ENCODE peak calls at places on chromosome 13, in six cellular contexts. One of them, this sample, is unnamed.
A peak's percentile ranks its signal among the peaks of the same experiment; 100 is the strongest.

GRCh38 chr13:40221460-40222201 is 444.8 kb downstream of the FOXO1 start:
- DNase-seq in NCI-H510A: no peak
- DNase-seq in stimulated activated CD8-positive, alpha-beta memory T cell treated with anti-CD3 and anti-CD28 coated beads, Interleukin-4, amount 100 ng/mL, for 48 hours: peak; percentile 45
- DNase-seq in neural progenitor cell: no peak
- DNase-seq in uterus: peak; percentile 38
- DNase-seq in stimulated activated effector memory CD8-positive, alpha-beta T cell treated with anti-CD3 and anti-CD28 coated beads, Interleukin-12 subunit alpha, Interleukin-12 subunit beta, amount 100 ng/mL, for 72 hours: no peak
- DNase-seq in this sample: no peak

GRCh38 chr13:101624210-101624922 is 171.9 kb downstream of the ITGBL1 start:
- DNase-seq in NCI-H510A: no peak
- DNase-seq in stimulated activated CD8-positive, alpha-beta memory T cell treated with anti-CD3 and anti-CD28 coated beads, Interleukin-4, amount 100 ng/mL, for 48 hours: no peak
- DNase-seq in neural progenitor cell: peak; percentile 6
- DNase-seq in uterus: no peak
- DNase-seq in stimulated activated effector memory CD8-positive, alpha-beta T cell treated with anti-CD3 and anti-CD28 coated beads, Interleukin-12 subunit alpha, Interleukin-12 subunit beta, amount 100 ng/mL, for 72 hours: no peak
- DNase-seq in this sample: no peak

GRCh38 chr13:30355405-30355741 is 48.0 kb upstream of the KATNAL1 start:
- DNase-seq in NCI-H510A: no peak
- DNase-seq in stimulated activated CD8-positive, alpha-beta memory T cell treated with anti-CD3 and anti-CD28 coated beads, Interleukin-4, amount 100 ng/mL, for 48 hours: peak; percentile 57
- DNase-seq in neural progenitor cell: peak; percentile 34
- DNase-seq in uterus: no peak
- DNase-seq in stimulated activated effector memory CD8-positive, alpha-beta T cell treated with anti-CD3 and anti-CD28 coated beads, Interleukin-12 subunit alpha, Interleukin-12 subunit beta, amount 100 ng/mL, for 72 hours: no peak
- DNase-seq in this sample: no peak

GRCh38 chr13:41942462-41943094 is 18.3 kb downstream of the VWA8 start:
- DNase-seq in NCI-H510A: no peak
- DNase-seq in stimulated activated CD8-positive, alpha-beta memory T cell treated with anti-CD3 and anti-CD28 coated beads, Interleukin-4, amount 100 ng/mL, for 48 hours: no peak
- DNase-seq in neural progenitor cell: peak; percentile 72
- DNase-seq in uterus: no peak
- DNase-seq in stimulated activated effector memory CD8-positive, alpha-beta T cell treated with anti-CD3 and anti-CD28 coated beads, Interleukin-12 subunit alpha, Interleukin-12 subunit beta, amount 100 ng/mL, for 72 hours: no peak
- DNase-seq in this sample: no peak

GRCh38 chr13:58619396-58620113 is 988.0 kb downstream of the PCDH17 start:
- DNase-seq in NCI-H510A: no peak
- DNase-seq in stimulated activated CD8-positive, alpha-beta memory T cell treated with anti-CD3 and anti-CD28 coated beads, Interleukin-4, amount 100 ng/mL, for 48 hours: no peak
- DNase-seq in neural progenitor cell: peak; percentile 46
- DNase-seq in uterus: no peak
- DNase-seq in stimulated activated effector memory CD8-positive, alpha-beta T cell treated with anti-CD3 and anti-CD28 coated beads, Interleukin-12 subunit alpha, Interleukin-12 subunit beta, amount 100 ng/mL, for 72 hours: no peak
- DNase-seq in this sample: no peak

GRCh38 chr13:59823495-59823894 is 340.2 kb downstream of the DIAPH3 start:
- DNase-seq in NCI-H510A: no peak
- DNase-seq in stimulated activated CD8-positive, alpha-beta memory T cell treated with anti-CD3 and anti-CD28 coated beads, Interleukin-4, amount 100 ng/mL, for 48 hours: no peak
- DNase-seq in neural progenitor cell: no peak
- DNase-seq in uterus: no peak
- DNase-seq in stimulated activated effector memory CD8-positive, alpha-beta T cell treated with anti-CD3 and anti-CD28 coated beads, Interleukin-12 subunit alpha, Interleukin-12 subunit beta, amount 100 ng/mL, for 72 hours: no peak
- DNase-seq in this sample: no peak

GRCh38 chr13:112522578-112522977 is 65.4 kb downstream of the TUBGCP3 start:
- DNase-seq in NCI-H510A: no peak
- DNase-seq in stimulated activated CD8-positive, alpha-beta memory T cell treated with anti-CD3 and anti-CD28 coated beads, Interleukin-4, amount 100 ng/mL, for 48 hours: no peak
- DNase-seq in neural progenitor cell: no peak
- DNase-seq in uterus: no peak
- DNase-seq in stimulated activated effector memory CD8-positive, alpha-beta T cell treated with anti-CD3 and anti-CD28 coated beads, Interleukin-12 subunit alpha, Interleukin-12 subunit beta, amount 100 ng/mL, for 72 hours: no peak
- DNase-seq in this sample: no peak

GRCh38 chr13:99086869-99087129 is 108.9 kb upstream of the DOCK9 start:
- DNase-seq in NCI-H510A: no peak
- DNase-seq in stimulated activated CD8-positive, alpha-beta memory T cell treated with anti-CD3 and anti-CD28 coated beads, Interleukin-4, amount 100 ng/mL, for 48 hours: peak; percentile 66
- DNase-seq in neural progenitor cell: no peak
- DNase-seq in uterus: no peak
- DNase-seq in stimulated activated effector memory CD8-positive, alpha-beta T cell treated with anti-CD3 and anti-CD28 coated beads, Interleukin-12 subunit alpha, Interleukin-12 subunit beta, amount 100 ng/mL, for 72 hours: peak; percentile 47
- DNase-seq in this sample: no peak

GRCh38 chr13:59120297-59120843 is 1043.4 kb downstream of the DIAPH3 start:
- DNase-seq in NCI-H510A: no peak
- DNase-seq in stimulated activated CD8-positive, alpha-beta memory T cell treated with anti-CD3 and anti-CD28 coated beads, Interleukin-4, amount 100 ng/mL, for 48 hours: no peak
- DNase-seq in neural progenitor cell: no peak
- DNase-seq in uterus: no peak
- DNase-seq in stimulated activated effector memory CD8-positive, alpha-beta T cell treated with anti-CD3 and anti-CD28 coated beads, Interleukin-12 subunit alpha, Interleukin-12 subunit beta, amount 100 ng/mL, for 72 hours: no peak
- DNase-seq in this sample: no peak

GRCh38 chr13:83881917-83882625 is at the start of gene SLITRK1:
- DNase-seq in NCI-H510A: peak; percentile 39
- DNase-seq in stimulated activated CD8-positive, alpha-beta memory T cell treated with anti-CD3 and anti-CD28 coated beads, Interleukin-4, amount 100 ng/mL, for 48 hours: peak; percentile 42
- DNase-seq in neural progenitor cell: peak; percentile 94
- DNase-seq in uterus: no peak
- DNase-seq in stimulated activated effector memory CD8-positive, alpha-beta T cell treated with anti-CD3 and anti-CD28 coated beads, Interleukin-12 subunit alpha, Interleukin-12 subunit beta, amount 100 ng/mL, for 72 hours: no peak
- DNase-seq in this sample: no peak

GRCh38 chr13:29730253-29730652 is 120.2 kb downstream of the UBL3 start:
- DNase-seq in NCI-H510A: no peak
- DNase-seq in stimulated activated CD8-positive, alpha-beta memory T cell treated with anti-CD3 and anti-CD28 coated beads, Interleukin-4, amount 100 ng/mL, for 48 hours: no peak
- DNase-seq in neural progenitor cell: no peak
- DNase-seq in uterus: no peak
- DNase-seq in stimulated activated effector memory CD8-positive, alpha-beta T cell treated with anti-CD3 and anti-CD28 coated beads, Interleukin-12 subunit alpha, Interleukin-12 subunit beta, amount 100 ng/mL, for 72 hours: no peak
- DNase-seq in this sample: no peak

GRCh38 chr13:84481958-84482357 is 599.7 kb upstream of the SLITRK1 start:
- DNase-seq in NCI-H510A: no peak
- DNase-seq in stimulated activated CD8-positive, alpha-beta memory T cell treated with anti-CD3 and anti-CD28 coated beads, Interleukin-4, amount 100 ng/mL, for 48 hours: no peak
- DNase-seq in neural progenitor cell: no peak
- DNase-seq in uterus: no peak
- DNase-seq in stimulated activated effector memory CD8-positive, alpha-beta T cell treated with anti-CD3 and anti-CD28 coated beads, Interleukin-12 subunit alpha, Interleukin-12 subunit beta, amount 100 ng/mL, for 72 hours: no peak
- DNase-seq in this sample: no peak

GRCh38 chr13:104949840-104950805 is 1585.3 kb downstream of the EFNB2 start:
- DNase-seq in NCI-H510A: no peak
- DNase-seq in stimulated activated CD8-positive, alpha-beta memory T cell treated with anti-CD3 and anti-CD28 coated beads, Interleukin-4, amount 100 ng/mL, for 48 hours: no peak
- DNase-seq in neural progenitor cell: no peak
- DNase-seq in uterus: no peak
- DNase-seq in stimulated activated effector memory CD8-positive, alpha-beta T cell treated with anti-CD3 and anti-CD28 coated beads, Interleukin-12 subunit alpha, Interleukin-12 subunit beta, amount 100 ng/mL, for 72 hours: no peak
- DNase-seq in this sample: no peak

GRCh38 chr13:76210262-76210661 is 574.1 kb downstream of the LMO7 start:
- DNase-seq in NCI-H510A: peak; percentile 0
- DNase-seq in stimulated activated CD8-positive, alpha-beta memory T cell treated with anti-CD3 and anti-CD28 coated beads, Interleukin-4, amount 100 ng/mL, for 48 hours: no peak
- DNase-seq in neural progenitor cell: no peak
- DNase-seq in uterus: no peak
- DNase-seq in stimulated activated effector memory CD8-positive, alpha-beta T cell treated with anti-CD3 and anti-CD28 coated beads, Interleukin-12 subunit alpha, Interleukin-12 subunit beta, amount 100 ng/mL, for 72 hours: no peak
- DNase-seq in this sample: peak; percentile 11

GRCh38 chr13:68099616-68100015 is 869.5 kb upstream of the PCDH9 start:
- DNase-seq in NCI-H510A: no peak
- DNase-seq in stimulated activated CD8-positive, alpha-beta memory T cell treated with anti-CD3 and anti-CD28 coated beads, Interleukin-4, amount 100 ng/mL, for 48 hours: no peak
- DNase-seq in neural progenitor cell: no peak
- DNase-seq in uterus: no peak
- DNase-seq in stimulated activated effector memory CD8-positive, alpha-beta T cell treated with anti-CD3 and anti-CD28 coated beads, Interleukin-12 subunit alpha, Interleukin-12 subunit beta, amount 100 ng/mL, for 72 hours: no peak
- DNase-seq in this sample: no peak

GRCh38 chr13:45162821-45163220 is 38.0 kb downstream of the KCTD4 start:
- DNase-seq in NCI-H510A: no peak
- DNase-seq in stimulated activated CD8-positive, alpha-beta memory T cell treated with anti-CD3 and anti-CD28 coated beads, Interleukin-4, amount 100 ng/mL, for 48 hours: no peak
- DNase-seq in neural progenitor cell: no peak
- DNase-seq in uterus: no peak
- DNase-seq in stimulated activated effector memory CD8-positive, alpha-beta T cell treated with anti-CD3 and anti-CD28 coated beads, Interleukin-12 subunit alpha, Interleukin-12 subunit beta, amount 100 ng/mL, for 72 hours: no peak
- DNase-seq in this sample: no peak

GRCh38 chr13:45768668-45769067 is 66.5 kb downstream of the CBY2 start:
- DNase-seq in NCI-H510A: no peak
- DNase-seq in stimulated activated CD8-positive, alpha-beta memory T cell treated with anti-CD3 and anti-CD28 coated beads, Interleukin-4, amount 100 ng/mL, for 48 hours: no peak
- DNase-seq in neural progenitor cell: no peak
- DNase-seq in uterus: no peak
- DNase-seq in stimulated activated effector memory CD8-positive, alpha-beta T cell treated with anti-CD3 and anti-CD28 coated beads, Interleukin-12 subunit alpha, Interleukin-12 subunit beta, amount 100 ng/mL, for 72 hours: no peak
- DNase-seq in this sample: no peak

GRCh38 chr13:79451500-79451962 is 29.4 kb upstream of the NDFIP2 start:
- DNase-seq in NCI-H510A: no peak
- DNase-seq in stimulated activated CD8-positive, alpha-beta memory T cell treated with anti-CD3 and anti-CD28 coated beads, Interleukin-4, amount 100 ng/mL, for 48 hours: peak; percentile 96
- DNase-seq in neural progenitor cell: no peak
- DNase-seq in uterus: no peak
- DNase-seq in stimulated activated effector memory CD8-positive, alpha-beta T cell treated with anti-CD3 and anti-CD28 coated beads, Interleukin-12 subunit alpha, Interleukin-12 subunit beta, amount 100 ng/mL, for 72 hours: peak; percentile 70
- DNase-seq in this sample: no peak

GRCh38 chr13:75691183-75691582 is 55.1 kb downstream of the LMO7 start:
- DNase-seq in NCI-H510A: no peak
- DNase-seq in stimulated activated CD8-positive, alpha-beta memory T cell treated with anti-CD3 and anti-CD28 coated beads, Interleukin-4, amount 100 ng/mL, for 48 hours: no peak
- DNase-seq in neural progenitor cell: no peak
- DNase-seq in uterus: no peak
- DNase-seq in stimulated activated effector memory CD8-positive, alpha-beta T cell treated with anti-CD3 and anti-CD28 coated beads, Interleukin-12 subunit alpha, Interleukin-12 subunit beta, amount 100 ng/mL, for 72 hours: no peak
- DNase-seq in this sample: no peak

GRCh38 chr13:59478908-59479307 is 684.8 kb downstream of the DIAPH3 start:
- DNase-seq in NCI-H510A: no peak
- DNase-seq in stimulated activated CD8-positive, alpha-beta memory T cell treated with anti-CD3 and anti-CD28 coated beads, Interleukin-4, amount 100 ng/mL, for 48 hours: no peak
- DNase-seq in neural progenitor cell: peak; percentile 88
- DNase-seq in uterus: no peak
- DNase-seq in stimulated activated effector memory CD8-positive, alpha-beta T cell treated with anti-CD3 and anti-CD28 coated beads, Interleukin-12 subunit alpha, Interleukin-12 subunit beta, amount 100 ng/mL, for 72 hours: no peak
- DNase-seq in this sample: no peak

This sample was measured in NCI-H2029 treated with DMSO at 0.1 percent for 48 hours.